ENCODE peak calls at places on chromosome 6, in six cellular contexts. Y is psoas muscle, J is glutamatergic neuron, Q is transverse colon, D is fibroblast of villous mesenchyme, R is GM06990. F is an unnamed sample.

GRCh38 chr6:158039571-158040050 is 57.9 kb downstream of the SYNJ2 start:
- DNase-seq in Y (peak; percentile 51), J (no peak), Q (no peak), D (no peak), R (no peak), F (no peak)

GRCh38 chr6:154329350-154330170 is 27.0 kb downstream of the IPCEF1 start:
- DNase-seq in Y (no peak), J (no peak), Q (no peak), D (peak; percentile 17), R (no peak), F (no peak)

GRCh38 chr6:23081701-23082100 is 512.3 kb downstream of the HDGFL1 start:
- DNase-seq in Y (no peak), J (no peak), Q (no peak), D (peak; percentile 15), R (no peak), F (no peak)

GRCh38 chr6:119627908-119628669 is 278.5 kb upstream of the MAN1A1 start:
- DNase-seq in Y (no peak), J (no peak), Q (no peak), D (peak; percentile 19), R (no peak), F (no peak)

GRCh38 chr6:23600118-23600517 is 525.9 kb upstream of the NRSN1 start:
- DNase-seq in Y (no peak), J (no peak), Q (no peak), D (no peak), R (no peak), F (no peak)

GRCh38 chr6:137309078-137309762 is 90.0 kb upstream of the IFNGR1 start:
- DNase-seq in Y (peak; percentile 37), J (no peak), Q (peak; percentile 82), D (peak; percentile 45), R (no peak), F (no peak)

GRCh38 chr6:156883497-156884252 is 106.5 kb downstream of the ARID1B start:
- DNase-seq in Y (no peak), J (no peak), Q (peak; percentile 54), D (no peak), R (peak; percentile 36), F (no peak)

GRCh38 chr6:88870728-88871330 is 92.6 kb downstream of the RNGTT start:
- DNase-seq in Y (no peak), J (peak; percentile 15), Q (peak; percentile 15), D (peak; percentile 75), R (no peak), F (no peak)

GRCh38 chr6:6781172-6781876 is 192.8 kb downstream of the LY86 start:
- DNase-seq in Y (peak; percentile 71), J (no peak), Q (no peak), D (peak; percentile 58), R (no peak), F (no peak)

GRCh38 chr6:70119218-70119835 is 183.6 kb downstream of the COL9A1 start:
- DNase-seq in Y (no peak), J (no peak), Q (peak; percentile 7), D (no peak), R (no peak), F (no peak)

GRCh38 chr6:108623995-108624394 is 63.3 kb downstream of the FOXO3 start:
- DNase-seq in Y (no peak), J (no peak), Q (no peak), D (no peak), R (no peak), F (no peak)

GRCh38 chr6:32387946-32388345 is 16.2 kb upstream of the TSBP1 start:
- DNase-seq in Y (no peak), J (no peak), Q (no peak), D (no peak), R (no peak), F (no peak)

GRCh38 chr6:121436966-121437756 is 1.7 kb downstream of the GJA1 start:
- DNase-seq in Y (peak; percentile 51), J (peak; percentile 73), Q (peak; percentile 14), D (peak; percentile 36), R (peak; percentile 6), F (no peak)

GRCh38 chr6:113903666-113904330 is 46.7 kb downstream of the MARCKS start:
- DNase-seq in Y (no peak), J (no peak), Q (peak; percentile 26), D (peak; percentile 69), R (no peak), F (no peak)

GRCh38 chr6:42279144-42279781 is 61.6 kb upstream of the MRPS10 start:
- DNase-seq in Y (peak; percentile 38), J (no peak), Q (peak; percentile 70), D (peak; percentile 53), R (no peak), F (peak; percentile 46)

GRCh38 chr6:108200631-108201030 is 34.8 kb downstream of the NR2E1 start:
- DNase-seq in Y (no peak), J (no peak), Q (no peak), D (peak; percentile 26), R (no peak), F (no peak)

GRCh38 chr6:42099340-42100028 is 42.9 kb downstream of the C6orf132 start:
- DNase-seq in Y (no peak), J (no peak), Q (peak; percentile 85), D (peak; percentile 70), R (no peak), F (no peak)

GRCh38 chr6:85479221-85479620 is 29.3 kb downstream of the NT5E start:
- DNase-seq in Y (no peak), J (no peak), Q (no peak), D (no peak), R (no peak), F (no peak)

GRCh38 chr6:85473748-85474147 is 23.9 kb downstream of the NT5E start:
- DNase-seq in Y (no peak), J (no peak), Q (no peak), D (no peak), R (no peak), F (no peak)

GRCh38 chr6:85482206-85483040 is 32.5 kb downstream of the NT5E start:
- DNase-seq in Y (no peak), J (no peak), Q (no peak), D (peak; percentile 61), R (no peak), F (no peak)

GRCh38 chr6:85472744-85473143 is 22.9 kb downstream of the NT5E start:
- DNase-seq in Y (no peak), J (no peak), Q (no peak), D (peak; percentile 78), R (no peak), F (no peak)

GRCh38 chr6:85476532-85476931 is 26.6 kb downstream of the NT5E start:
- DNase-seq in Y (no peak), J (no peak), Q (no peak), D (no peak), R (no peak), F (no peak)
- TF ChIP-seq CTCF in Y (no peak), J (no peak), Q (no peak), D (no peak), R (no peak), F (no peak)

DNA sequence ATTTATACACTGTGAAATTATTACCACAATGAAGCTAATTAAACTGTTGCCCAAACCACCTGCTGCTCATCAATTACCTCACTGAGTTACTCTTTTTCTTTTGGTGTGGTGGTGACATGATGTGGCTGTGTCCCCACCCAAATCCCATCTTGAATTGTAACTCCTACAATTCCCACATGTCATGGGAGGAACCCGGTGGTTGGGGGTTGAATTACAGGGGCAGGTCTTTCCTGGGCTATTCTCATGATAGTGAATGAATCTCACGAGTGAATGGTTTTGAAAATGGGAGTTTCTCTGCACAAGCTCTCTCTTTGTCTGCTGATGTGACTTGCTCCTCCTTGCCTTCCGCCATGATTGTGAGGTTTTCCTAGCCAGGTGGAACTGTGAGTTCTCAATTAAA is 145.0 kb downstream of the LRRC1 start:
- DNase-seq in Y (no peak), J (no peak), Q (no peak), D (no peak), R (no peak), F (no peak)
- TF ChIP-seq CTCF in Y (no peak), J (no peak), Q (no peak), D (no peak), R (no peak), F (no peak)

GRCh38 chr6:159939591-159940016 is 29.3 kb upstream of the IGF2R start:
- DNase-seq in Y (no peak), J (no peak), Q (no peak), D (no peak), R (no peak), F (no peak)

GRCh38 chr6:159945801-159946392 is 23.0 kb upstream of the IGF2R start:
- DNase-seq in Y (no peak), J (no peak), Q (no peak), D (no peak), R (no peak), F (no peak)

GRCh38 chr6:159943965-159944598 is 24.8 kb upstream of the IGF2R start:
- DNase-seq in Y (no peak), J (no peak), Q (no peak), D (no peak), R (no peak), F (no peak)

GRCh38 chr6:159943101-159943632 is 25.7 kb upstream of the IGF2R start:
- DNase-seq in Y (peak; percentile 36), J (no peak), Q (no peak), D (peak; percentile 47), R (no peak), F (no peak)

GRCh38 chr6:159941286-159942113 is 27.4 kb upstream of the IGF2R start:
- DNase-seq in Y (no peak), J (no peak), Q (no peak), D (peak; percentile 53), R (no peak), F (no peak)
- TF ChIP-seq CTCF in Y (peak; percentile 59), J (no peak), Q (peak; percentile 30), D (peak; percentile 50), R (peak; percentile 47), F (no peak)

DNA sequence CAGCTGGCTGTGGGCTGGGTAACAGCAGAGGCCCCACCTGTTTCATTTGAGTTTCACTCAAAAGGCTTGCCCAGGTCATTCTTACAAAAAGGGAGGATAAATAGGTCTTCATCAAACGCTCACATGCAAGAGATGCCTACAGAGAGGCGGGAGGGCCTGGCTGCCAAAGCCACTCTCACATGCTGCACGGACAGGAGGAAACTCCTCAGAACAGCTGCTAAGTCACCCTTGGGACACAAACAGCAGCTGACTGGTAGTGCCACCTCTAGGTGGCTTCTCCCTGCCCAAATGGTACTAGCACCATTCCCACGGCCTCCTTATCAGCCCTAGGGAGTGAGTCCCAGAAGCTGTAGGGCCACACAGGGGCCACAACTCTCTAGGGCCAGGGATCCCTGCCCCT is 23.8 kb downstream of the SLC22A23 start:
- DNase-seq in Y (no peak), J (no peak), Q (no peak), D (no peak), R (no peak), F (no peak)
- TF ChIP-seq CTCF in Y (no peak), J (no peak), Q (no peak), D (no peak), R (peak; percentile 19), F (no peak)